ENCODE peak calls at places on chromosomes 11 and 22, in seven cellular contexts. Q is SK-N-SH, F is HCT116, E is HepG2, I is H1, H is K562, U is GM12878. V is an unnamed sample.
A peak's percentile ranks its signal among the peaks of the same experiment; 100 is the strongest.

GRCh38 chr11:14342906-14343305 is 16.1 kb downstream of the RRAS2 start:
- DNase-seq in Q (no peak), F (no peak), E (no peak), I (no peak), H (no peak), U (no peak), V (no peak)

GRCh38 chr11:60870276-60870675 is 2.9 kb downstream of the ZP1 start:
- DNase-seq in Q (peak; percentile 10), F (no peak), E (no peak), I (no peak), H (no peak), U (no peak), V (no peak)

GRCh38 chr11:88494857-88495256 is 157.3 kb upstream of the CTSC start:
- DNase-seq in Q (no peak), F (no peak), E (no peak), I (no peak), H (peak; percentile 10), U (no peak), V (no peak)

GRCh38 chr22:35642305-35642741 is 5.9 kb upstream of the APOL6 start:
- DNase-seq in Q (no peak), F (no peak), E (peak; percentile 47), I (no peak), H (no peak), U (no peak), V (no peak)

GRCh38 chr11:73949246-73949645 is 1.6 kb upstream of the DNAJB13 start:
- DNase-seq in Q (no peak), F (no peak), E (no peak), I (no peak), H (no peak), U (no peak), V (no peak)

GRCh38 chr22:38257170-38257569 is 15.6 kb downstream of the TMEM184B start:
- DNase-seq in Q (no peak), F (no peak), E (no peak), I (no peak), H (no peak), U (no peak), V (no peak)

GRCh38 chr11:60942970-60943565 is 8.9 kb downstream of the SLC15A3 start:
- DNase-seq in Q (no peak), F (no peak), E (no peak), I (no peak), H (no peak), U (no peak), V (peak; percentile 89)

GRCh38 chr11:68459886-68460740 is 439 bp upstream of the PPP6R3 start:
- DNase-seq in Q (peak; percentile 99), F (peak; percentile 96), E (peak; percentile 97), I (peak; percentile 97), H (peak; percentile 99), U (peak; percentile 90), V (peak; percentile 100)

GRCh38 chr11:47466701-47467250 is 17.8 kb upstream of the RAPSN start:
- DNase-seq in Q (peak; percentile 57), F (no peak), E (no peak), I (no peak), H (no peak), U (no peak), V (no peak)

GRCh38 chr11:125987066-125987641 is 41.3 kb downstream of the VSIG10L2 start:
- DNase-seq in Q (no peak), F (no peak), E (peak; percentile 65), I (no peak), H (no peak), U (no peak), V (no peak)

GRCh38 chr22:43066844-43067385 is 22.3 kb downstream of the TTLL1 start:
- DNase-seq in Q (no peak), F (peak; percentile 47), E (no peak), I (no peak), H (no peak), U (no peak), V (no peak)

GRCh38 chr22:31526275-31526674 is 29.9 kb downstream of the SFI1 start:
- DNase-seq in Q (no peak), F (no peak), E (no peak), I (no peak), H (no peak), U (no peak), V (no peak)

GRCh38 chr11:93521086-93521485 is 22.1 kb downstream of the SMCO4 start:
- DNase-seq in Q (no peak), F (no peak), E (no peak), I (no peak), H (no peak), U (no peak), V (no peak)

GRCh38 chr22:44668190-44668885 is 33.7 kb upstream of the PRR5 start:
- DNase-seq in Q (peak; percentile 90), F (no peak), E (no peak), I (peak; percentile 80), H (peak; percentile 45), U (no peak), V (no peak)

GRCh38 chr11:131370090-131370751 is at the start of gene NTM:
- DNase-seq in Q (peak; percentile 57), F (no peak), E (no peak), I (no peak), H (no peak), U (no peak), V (peak; percentile 21)

GRCh38 chr22:27445876-27446275 is 355.7 kb downstream of the MN1 start:
- DNase-seq in Q (no peak), F (no peak), E (no peak), I (no peak), H (no peak), U (no peak), V (no peak)

GRCh38 chr11:72641900-72642814 is 32.1 kb downstream of the PDE2A start:
- DNase-seq in Q (peak; percentile 91), F (no peak), E (no peak), I (peak; percentile 76), H (peak; percentile 87), U (no peak), V (peak; percentile 41)

GRCh38 chr11:61870429-61871039 is 20.8 kb downstream of the FADS3 start:
- DNase-seq in Q (no peak), F (no peak), E (no peak), I (no peak), H (peak; percentile 38), U (no peak), V (no peak)

GRCh38 chr11:83272627-83273026 is 13.5 kb downstream of the CCDC90B start:
- DNase-seq in Q (no peak), F (no peak), E (no peak), I (no peak), H (no peak), U (no peak), V (no peak)

GRCh38 chr22:33842421-33843094 is 77.7 kb downstream of the LARGE1 start:
- DNase-seq in Q (no peak), F (no peak), E (no peak), I (no peak), H (no peak), U (no peak), V (no peak)

GRCh38 chr11:108647701-108648527 is 17.0 kb upstream of the DDX10 start:
- DNase-seq in Q (peak; percentile 54), F (peak; percentile 69), E (peak; percentile 50), I (peak; percentile 63), H (peak; percentile 56), U (no peak), V (no peak)

GRCh38 chr22:46069518-46070214 is 80.7 kb upstream of the PPARA start:
- DNase-seq in Q (peak; percentile 78), F (peak; percentile 91), E (no peak), I (no peak), H (no peak), U (no peak), V (peak; percentile 64)

GRCh38 chr11:59158206-59159068 is 13.5 kb upstream of the DTX4 start:
- DNase-seq in Q (peak; percentile 66), F (peak; percentile 47), E (peak; percentile 56), I (peak; percentile 67), H (peak; percentile 74), U (no peak), V (peak; percentile 85)

DNA sequence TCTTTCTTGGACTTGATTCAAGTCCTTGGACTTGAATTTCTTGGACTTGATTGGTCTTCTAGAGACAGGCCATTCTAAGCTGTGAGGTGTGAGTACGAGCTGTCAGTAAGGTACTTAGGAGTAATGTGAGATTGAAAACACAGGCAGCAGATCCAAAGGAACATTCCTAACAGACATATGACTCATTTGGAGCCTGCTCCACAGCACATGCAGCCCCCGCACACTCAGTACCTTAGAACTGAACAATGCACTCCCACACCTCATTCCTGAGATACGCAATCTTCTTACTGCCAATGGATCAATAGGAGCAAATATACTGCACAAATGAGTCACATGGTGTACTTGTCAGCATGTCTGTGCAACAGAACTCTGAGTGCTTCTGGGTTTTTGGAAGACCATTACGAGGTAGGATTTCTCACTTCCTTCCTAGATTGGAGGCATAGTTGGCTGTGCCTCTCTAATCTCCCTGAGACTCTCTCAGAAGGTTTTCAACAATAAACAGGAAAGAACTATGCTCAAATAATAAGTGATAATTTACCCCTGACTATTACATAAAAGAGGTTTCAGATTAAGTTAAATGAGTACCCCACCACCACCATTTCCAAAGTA is 243.1 kb downstream of the KCNA4 start:
- DNase-seq in Q (no peak), F (no peak), E (no peak), I (no peak), H (no peak), U (no peak), V (no peak)
- TF ChIP-seq JUND in Q (no peak), F (no peak), E (no peak), I (no peak), H (no peak), U (no peak), V (no peak)

GRCh38 chr22:49008682-49009235 is 818.9 kb downstream of the BRD1 start:
- DNase-seq in Q (no peak), F (no peak), E (no peak), I (peak; percentile 33), H (no peak), U (no peak), V (no peak)
- TF ChIP-seq JUND in Q (no peak), F (no peak), E (no peak), I (no peak), H (no peak), U (no peak), V (no peak)

DNA sequence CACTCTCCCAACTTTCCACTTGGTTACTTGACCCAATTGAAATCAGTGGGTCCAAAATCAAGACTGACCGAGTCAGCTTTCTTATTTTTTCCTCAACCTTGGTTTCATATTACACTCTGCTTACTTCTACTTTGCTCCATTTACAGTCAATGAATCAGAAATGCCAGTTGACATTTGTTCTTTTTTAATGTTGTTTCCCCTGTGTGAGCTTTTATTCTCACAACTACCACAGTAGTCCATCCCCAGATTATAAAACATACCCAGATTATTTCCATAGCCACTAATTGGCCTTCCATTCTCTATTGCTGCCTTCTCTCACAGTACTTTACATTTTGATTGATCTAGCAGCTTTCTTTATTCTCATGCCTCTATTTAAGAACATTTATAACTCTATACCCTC is 50.0 kb downstream of the DNAJC24 start:
- DNase-seq in Q (no peak), F (no peak), E (no peak), I (no peak), H (no peak), U (no peak), V (no peak)
- TF ChIP-seq JUND in Q (no peak), F (no peak), E (no peak), I (no peak), H (no peak), U (no peak), V (no peak)

GRCh38 chr11:67083786-67084366 is 27.2 kb downstream of the RHOD start:
- DNase-seq in Q (no peak), F (no peak), E (no peak), I (no peak), H (no peak), U (no peak), V (no peak)

GRCh38 chr11:67090717-67091116 is 28.3 kb upstream of the KDM2A start:
- DNase-seq in Q (no peak), F (no peak), E (no peak), I (no peak), H (no peak), U (no peak), V (no peak)

GRCh38 chr11:67082071-67082791 is 25.6 kb downstream of the RHOD start:
- DNase-seq in Q (peak; percentile 55), F (no peak), E (no peak), I (peak; percentile 68), H (peak; percentile 44), U (no peak), V (peak; percentile 44)

GRCh38 chr11:67085617-67086016 is 29.0 kb downstream of the RHOD start:
- DNase-seq in Q (no peak), F (no peak), E (no peak), I (no peak), H (no peak), U (no peak), V (no peak)
- TF ChIP-seq JUND in Q (no peak), F (no peak), E (no peak), I (no peak), H (no peak), U (no peak), V (no peak)

V was measured in T47D.